ENCODE peak calls at places on chromosomes 5 and 9, in five cellular contexts. O is H9; T is activated naive CD4-positive, alpha-beta T cell treated with anti-CD3 and anti-CD28 coated beads for 36 hours; D is ovary; H is SW 1271. R is an unnamed sample.
A peak's percentile ranks its signal among the peaks of the same experiment; 100 is the strongest.

GRCh38 chr5:149636861-149637246 is 55.6 kb downstream of the ARHGEF37 start:
- DNase-seq in O (peak; percentile 71), T (peak; percentile 82), D (peak; percentile 35), H (peak; percentile 70), R (no peak)

GRCh38 chr9:95147452-95147851 is 170.1 kb downstream of the FANCC start:
- DNase-seq in O (no peak), T (no peak), D (no peak), H (no peak), R (no peak)

GRCh38 chr9:103798620-103799019 is 295.5 kb upstream of the SMC2 start:
- DNase-seq in O (no peak), T (peak; percentile 9), D (no peak), H (peak; percentile 89), R (no peak)

GRCh38 chr5:42745426-42745825 is 11.2 kb upstream of the CCDC152 start:
- DNase-seq in O (peak; percentile 61), T (peak; percentile 18), D (no peak), H (peak; percentile 11), R (no peak)

GRCh38 chr5:179146277-179146676 is 86.1 kb downstream of the ZNF354C start:
- DNase-seq in O (no peak), T (peak; percentile 84), D (no peak), H (no peak), R (no peak)

GRCh38 chr9:137298983-137299521 is 3.0 kb downstream of the NRARP start:
- DNase-seq in O (peak; percentile 60), T (no peak), D (peak; percentile 6), H (no peak), R (no peak)

GRCh38 chr9:132412089-132412488 is 2.1 kb downstream of the CFAP77 start:
- DNase-seq in O (peak; percentile 70), T (peak; percentile 47), D (no peak), H (peak; percentile 37), R (no peak)

GRCh38 chr5:170633235-170634041 is 129.6 kb downstream of the KCNIP1 start:
- DNase-seq in O (peak; percentile 78), T (peak; percentile 11), D (peak; percentile 73), H (peak; percentile 93), R (no peak)

GRCh38 chr5:135857630-135858311 is 23.3 kb downstream of the SLC25A48 start:
- DNase-seq in O (no peak), T (no peak), D (no peak), H (no peak), R (no peak)

GRCh38 chr5:2206244-2207108 is 323.8 kb upstream of the IRX4 start:
- DNase-seq in O (no peak), T (no peak), D (no peak), H (no peak), R (no peak)

GRCh38 chr9:95089257-95089873 is 228.1 kb downstream of the FANCC start:
- DNase-seq in O (no peak), T (no peak), D (no peak), H (no peak), R (no peak)

R was measured in GM06990.